ENCODE peak calls at places on chromosome 3, in four cellular contexts. One of them, this sample, is unnamed.

GRCh38 chr3:134427400-134428111 is 53.3 kb upstream of the AMOTL2 start:
- DNase-seq in H1: no peak
- DNase-seq in GM12878: no peak
- DNase-seq in HepG2: peak
- DNase-seq in this sample: no peak

GRCh38 chr3:196740476-196741400 is 1.1 kb downstream of the PAK2 start:
- DNase-seq in HepG2: peak
- DNase-seq in H1: no peak
- DNase-seq in GM12878: no peak
- DNase-seq in this sample: peak

GRCh38 chr3:78729921-78730320 is 1037.9 kb downstream of the ROBO1 start:
- DNase-seq in HepG2: no peak
- DNase-seq in H1: no peak
- DNase-seq in GM12878: no peak
- DNase-seq in this sample: no peak

GRCh38 chr3:52055537-52056351 is 627 bp downstream of the DUSP7 start:
- DNase-seq in GM12878: no peak
- DNase-seq in HepG2: peak
- DNase-seq in H1: peak
- DNase-seq in this sample: peak

GRCh38 chr3:184659797-184660301 is 52.0 kb downstream of the MAGEF1 start:
- DNase-seq in H1: no peak
- DNase-seq in HepG2: peak
- DNase-seq in GM12878: no peak
- DNase-seq in this sample: no peak

GRCh38 chr3:170055209-170055608 is 17.4 kb downstream of the GPR160 start:
- DNase-seq in GM12878: peak
- DNase-seq in HepG2: no peak
- DNase-seq in H1: peak
- DNase-seq in this sample: no peak

GRCh38 chr3:84573962-84574361 is 384.8 kb upstream of the CADM2 start:
- DNase-seq in HepG2: no peak
- DNase-seq in H1: no peak
- DNase-seq in GM12878: no peak
- DNase-seq in this sample: no peak

GRCh38 chr3:170467007-170467406 is 48.3 kb downstream of the CLDN11 start:
- DNase-seq in H1: peak
- DNase-seq in GM12878: no peak
- DNase-seq in HepG2: peak
- DNase-seq in this sample: no peak

GRCh38 chr3:156642750-156643728 is 31.4 kb upstream of the TIPARP start:
- DNase-seq in GM12878: no peak
- DNase-seq in H1: no peak
- DNase-seq in HepG2: no peak
- DNase-seq in this sample: no peak

GRCh38 chr3:181844227-181844626 is 132.5 kb downstream of the SOX2 start:
- DNase-seq in GM12878: no peak
- DNase-seq in HepG2: no peak
- DNase-seq in H1: no peak
- DNase-seq in this sample: no peak

GRCh38 chr3:185688808-185689207 is 102.7 kb downstream of the SENP2 start:
- DNase-seq in H1: no peak
- DNase-seq in GM12878: no peak
- DNase-seq in HepG2: peak
- DNase-seq in this sample: no peak

GRCh38 chr3:99023590-99024192 is 122.2 kb upstream of the DCBLD2 start:
- DNase-seq in HepG2: peak
- DNase-seq in GM12878: no peak
- DNase-seq in H1: no peak
- DNase-seq in this sample: peak

GRCh38 chr3:131110087-131110486 is 83.4 kb downstream of the NEK11 start:
- DNase-seq in H1: no peak
- DNase-seq in GM12878: no peak
- DNase-seq in HepG2: no peak
- DNase-seq in this sample: no peak

GRCh38 chr3:183098538-183099025 is 714 bp downstream of the MCCC1 start:
- DNase-seq in H1: no peak
- DNase-seq in GM12878: no peak
- DNase-seq in HepG2: no peak
- DNase-seq in this sample: no peak

GRCh38 chr3:115323380-115323779 is 176.3 kb upstream of the ZBTB20 start:
- DNase-seq in HepG2: no peak
- DNase-seq in H1: no peak
- DNase-seq in GM12878: no peak
- DNase-seq in this sample: no peak

GRCh38 chr3:58874795-58875194 is 175.0 kb downstream of the CFAP20DC start:
- DNase-seq in GM12878: peak
- DNase-seq in HepG2: no peak
- DNase-seq in H1: no peak
- DNase-seq in this sample: no peak

GRCh38 chr3:105014631-105015030 is 352.1 kb upstream of the ALCAM start:
- DNase-seq in HepG2: no peak
- DNase-seq in GM12878: no peak
- DNase-seq in H1: no peak
- DNase-seq in this sample: no peak

GRCh38 chr3:17149076-17149475 is 264.3 kb downstream of the PLCL2 start:
- DNase-seq in H1: no peak
- DNase-seq in GM12878: no peak
- DNase-seq in HepG2: no peak
- DNase-seq in this sample: no peak

GRCh38 chr3:146449076-146449475 is 20.3 kb downstream of the PLSCR2 start:
- DNase-seq in HepG2: no peak
- DNase-seq in H1: no peak
- DNase-seq in GM12878: no peak
- DNase-seq in this sample: no peak

GRCh38 chr3:81352867-81353266 is 408.6 kb downstream of the GBE1 start:
- DNase-seq in HepG2: peak
- DNase-seq in H1: no peak
- DNase-seq in GM12878: no peak
- DNase-seq in this sample: peak

GRCh38 chr3:52820741-52821140 is 9.7 kb downstream of the ITIH4 start:
- DNase-seq in H1: peak
- DNase-seq in HepG2: peak
- DNase-seq in GM12878: no peak
- DNase-seq in this sample: peak

GRCh38 chr3:185306847-185307246 is 53.0 kb upstream of the EHHADH start:
- DNase-seq in HepG2: no peak
- DNase-seq in GM12878: no peak
- DNase-seq in H1: no peak
- DNase-seq in this sample: no peak

GRCh38 chr3:195696632-195697278 is 24.0 kb upstream of the MUC20 start:
- DNase-seq in H1: no peak
- DNase-seq in GM12878: no peak
- DNase-seq in HepG2: no peak
- DNase-seq in this sample: peak

GRCh38 chr3:98388147-98388546 is 2.3 kb upstream of the OR5K3 start:
- DNase-seq in HepG2: no peak
- DNase-seq in H1: no peak
- DNase-seq in GM12878: no peak
- DNase-seq in this sample: no peak

GRCh38 chr3:143078883-143079282 is 40.7 kb upstream of the CHST2 start:
- DNase-seq in HepG2: no peak
- DNase-seq in GM12878: no peak
- DNase-seq in H1: no peak
- DNase-seq in this sample: no peak

GRCh38 chr3:31610700-31611275 is 78.1 kb downstream of the STT3B start:
- DNase-seq in H1: no peak
- DNase-seq in GM12878: no peak
- DNase-seq in HepG2: peak
- DNase-seq in this sample: peak

GRCh38 chr3:63354160-63354559 is 76.1 kb downstream of the SYNPR start:
- DNase-seq in H1: no peak
- DNase-seq in HepG2: no peak
- DNase-seq in GM12878: no peak
- DNase-seq in this sample: no peak
- TF ChIP-seq CBX5 in H1: no peak
- TF ChIP-seq CBX5 in HepG2: no peak
- TF ChIP-seq CBX5 in GM12878: no peak
- TF ChIP-seq CBX5 in this sample: no peak

DNA sequence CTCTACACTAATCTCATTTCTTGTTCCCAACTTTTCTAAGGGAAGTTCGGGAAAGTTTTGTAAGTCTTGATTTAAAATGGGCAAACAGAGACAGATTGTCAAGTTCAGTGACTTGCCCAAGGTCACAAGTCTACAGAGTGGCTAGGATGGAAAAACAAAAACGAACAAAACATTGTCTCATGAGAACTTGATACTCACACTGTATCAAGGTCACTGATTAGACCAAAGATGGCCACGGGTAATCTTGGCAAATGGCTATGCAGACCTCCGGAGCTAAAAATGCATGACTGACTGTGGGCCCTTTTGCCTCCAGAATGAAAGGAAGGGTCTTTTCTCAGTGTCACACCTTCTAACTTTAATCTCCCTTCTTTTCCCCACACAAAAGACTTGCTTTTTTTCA is 460.9 kb downstream of the FOXP1 start:
- DNase-seq in H1: no peak
- DNase-seq in HepG2: no peak
- DNase-seq in GM12878: no peak
- DNase-seq in this sample: no peak
- TF ChIP-seq SRF in H1: no peak
- TF ChIP-seq SRF in HepG2: no peak
- TF ChIP-seq SRF in GM12878: no peak
- TF ChIP-seq SRF in this sample: no peak

DNA sequence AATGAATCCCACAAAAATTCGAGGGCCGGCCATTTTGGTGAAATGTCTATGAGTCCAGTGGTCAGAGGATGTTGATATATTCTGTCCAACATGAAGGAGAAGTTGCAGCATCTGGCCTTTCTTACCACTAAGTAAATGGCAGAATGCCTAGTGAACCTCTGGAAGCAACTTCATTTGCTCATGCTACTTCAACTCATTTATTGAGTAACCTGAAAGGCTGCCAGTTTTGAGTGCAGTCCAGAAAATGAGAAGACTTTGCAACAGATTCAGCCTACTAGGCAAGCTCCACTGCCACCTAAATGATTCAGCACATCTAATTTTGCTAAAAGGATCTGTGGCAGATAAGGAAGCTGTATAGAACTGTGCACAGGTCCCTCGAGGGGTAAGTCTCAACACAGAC is 265.0 kb downstream of the OPA1 start:
- DNase-seq in HepG2: no peak
- DNase-seq in H1: no peak
- DNase-seq in GM12878: no peak
- DNase-seq in this sample: no peak
- TF ChIP-seq MAX in HepG2: no peak
- TF ChIP-seq MAX in H1: no peak
- TF ChIP-seq MAX in GM12878: no peak
- TF ChIP-seq MAX in this sample: no peak

GRCh38 chr3:64057231-64057630 is 33.9 kb upstream of the PSMD6 start:
- DNase-seq in HepG2: no peak
- DNase-seq in GM12878: no peak
- DNase-seq in H1: no peak
- DNase-seq in this sample: no peak

GRCh38 chr3:64058592-64058991 is 35.3 kb upstream of the PSMD6 start:
- DNase-seq in GM12878: no peak
- DNase-seq in HepG2: no peak
- DNase-seq in H1: no peak
- DNase-seq in this sample: no peak

GRCh38 chr3:64055076-64055475 is 31.8 kb upstream of the PSMD6 start:
- DNase-seq in GM12878: no peak
- DNase-seq in HepG2: no peak
- DNase-seq in H1: no peak
- DNase-seq in this sample: no peak

GRCh38 chr3:64054488-64054887 is 31.2 kb upstream of the PSMD6 start:
- DNase-seq in H1: no peak
- DNase-seq in GM12878: no peak
- DNase-seq in HepG2: no peak
- DNase-seq in this sample: no peak

DNA sequence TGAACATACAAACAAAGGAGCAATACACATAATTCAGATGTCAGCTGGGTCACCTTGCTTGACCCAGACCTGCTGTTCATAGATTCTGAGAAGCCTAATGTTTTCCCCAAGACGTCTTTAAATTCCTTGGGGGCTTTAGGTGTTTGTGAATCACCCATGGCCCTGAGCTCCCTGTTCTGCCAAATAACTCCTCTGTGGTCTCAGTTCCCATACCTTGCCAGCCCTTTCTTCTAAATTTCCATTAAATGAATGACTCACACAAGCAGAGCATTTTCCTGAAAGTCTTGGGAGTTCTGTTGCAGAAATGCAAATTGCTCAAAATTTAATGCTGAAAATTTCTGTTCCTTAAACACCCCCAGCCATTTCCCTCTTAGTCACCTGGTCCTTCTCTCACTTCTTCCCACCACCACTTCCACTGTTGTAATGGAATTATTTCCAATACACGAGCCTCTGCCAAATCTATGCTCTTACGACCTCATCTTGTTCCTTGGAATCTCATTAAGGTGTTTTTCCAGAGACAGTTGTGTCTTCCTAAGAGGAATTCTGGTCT is 33.4 kb upstream of the PSMD6 start:
- DNase-seq in H1: no peak
- DNase-seq in HepG2: no peak
- DNase-seq in GM12878: no peak
- DNase-seq in this sample: no peak
- TF ChIP-seq CBX5 in H1: no peak
- TF ChIP-seq CBX5 in HepG2: no peak
- TF ChIP-seq CBX5 in GM12878: no peak
- TF ChIP-seq CBX5 in this sample: no peak

GRCh38 chr3:47522082-47522987 is 8.8 kb upstream of the ELP6 start:
- DNase-seq in HepG2: peak
- DNase-seq in H1: peak
- DNase-seq in GM12878: peak
- DNase-seq in this sample: peak

GRCh38 chr3:47513125-47513929 is at the start of gene ELP6:
- DNase-seq in GM12878: peak
- DNase-seq in HepG2: peak
- DNase-seq in H1: peak
- DNase-seq in this sample: peak

GRCh38 chr3:47515100-47515499 is 1.6 kb upstream of the ELP6 start:
- DNase-seq in HepG2: no peak
- DNase-seq in H1: no peak
- DNase-seq in GM12878: no peak
- DNase-seq in this sample: no peak

GRCh38 chr3:47515864-47516319 is 2.4 kb upstream of the ELP6 start:
- DNase-seq in GM12878: no peak
- DNase-seq in H1: no peak
- DNase-seq in HepG2: no peak
- DNase-seq in this sample: no peak

DNA sequence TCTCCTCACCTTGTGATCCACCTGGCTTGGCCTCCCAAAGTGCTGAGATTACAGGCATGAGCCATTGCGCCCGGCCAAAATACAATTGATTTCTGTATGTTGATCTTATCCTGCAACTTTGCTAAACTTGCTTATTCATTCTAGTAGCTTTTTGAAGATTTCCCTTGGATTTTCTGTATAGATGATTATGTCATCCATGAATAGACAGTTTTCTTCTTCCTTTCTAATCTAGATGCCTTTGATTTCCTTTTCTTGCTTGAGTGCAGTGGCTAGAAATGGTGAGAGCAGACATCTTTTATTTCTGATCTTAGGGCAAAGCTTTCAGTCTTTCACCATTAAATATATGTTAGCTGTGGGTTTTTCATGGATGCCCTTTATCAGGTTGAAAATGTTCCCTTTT is 4.4 kb upstream of the ELP6 start:
- DNase-seq in HepG2: no peak
- DNase-seq in GM12878: no peak
- DNase-seq in H1: no peak
- DNase-seq in this sample: no peak
- TF ChIP-seq SRF in HepG2: no peak
- TF ChIP-seq SRF in GM12878: no peak
- TF ChIP-seq SRF in H1: no peak
- TF ChIP-seq SRF in this sample: no peak

GRCh38 chr3:29937185-29937584 is 656.3 kb downstream of the RBMS3 start:
- DNase-seq in H1: no peak
- DNase-seq in HepG2: no peak
- DNase-seq in GM12878: no peak
- DNase-seq in this sample: no peak
- TF ChIP-seq MAX in H1: no peak
- TF ChIP-seq MAX in HepG2: no peak
- TF ChIP-seq MAX in GM12878: no peak
- TF ChIP-seq MAX in this sample: no peak

This sample was measured in K562.